ENCODE peak calls at places on chromosomes 5 and 9, in nine cellular contexts. U is small intestine; Q is A172; F is stromal cell of bone marrow; G is stimulated activated CD8-positive, alpha-beta memory T cell treated with anti-CD3 and anti-CD28 coated beads, Interleukin-7, amount 100 ng/mL, for 24 hours; L is IMR-90; P is stimulated activated CD4-positive, alpha-beta T cell treated with anti-CD3 and anti-CD28 coated beads, Interleukin-4, amount 100 ng/mL, for 4 hours; J is T-helper 2 cell; V is T-helper 17 cell. Z is an unnamed sample.

GRCh38 chr5:132364319-132364718 is 5.2 kb upstream of the SLC22A5 start:
- DNase-seq in U (no peak), Q (peak; percentile 69), F (peak; percentile 91), G (no peak), L (peak; percentile 72), P (no peak), J (no peak), V (no peak), Z (peak; percentile 91)

GRCh38 chr5:131685514-131686171 is 50.6 kb upstream of the RAPGEF6 start:
- DNase-seq in U (no peak), Q (no peak), F (no peak), G (no peak), L (peak; percentile 30), P (no peak), J (no peak), V (no peak), Z (no peak)

GRCh38 chr5:3282841-3283240 is 312.8 kb upstream of the IRX1 start:
- DNase-seq in U (no peak), Q (no peak), F (no peak), G (no peak), L (no peak), P (no peak), J (no peak), V (no peak), Z (no peak)

GRCh38 chr9:14313951-14314423 is at the start of gene NFIB:
- DNase-seq in U (peak; percentile 43), Q (no peak), F (no peak), G (no peak), L (peak; percentile 24), P (no peak), J (no peak), V (no peak), Z (no peak)

GRCh38 chr5:177440211-177440989 is 6.2 kb upstream of the PRR7 start:
- DNase-seq in U (no peak), Q (no peak), F (no peak), G (no peak), L (no peak), P (peak; percentile 67), J (no peak), V (peak; percentile 76), Z (no peak)

GRCh38 chr9:131642496-131643083 is 97.3 kb downstream of the PRRT1B start:
- DNase-seq in U (no peak), Q (no peak), F (no peak), G (no peak), L (no peak), P (no peak), J (no peak), V (no peak), Z (no peak)

GRCh38 chr5:43785198-43785597 is 182.2 kb downstream of the NNT start:
- DNase-seq in U (no peak), Q (no peak), F (no peak), G (no peak), L (no peak), P (no peak), J (no peak), V (no peak), Z (no peak)

GRCh38 chr9:8266861-8267260 is 467.3 kb upstream of the DMAC1 start:
- DNase-seq in U (no peak), Q (no peak), F (no peak), G (no peak), L (no peak), P (no peak), J (no peak), V (no peak), Z (no peak)